ENCODE peak calls at places on chromosome 7, in five cellular contexts. J is heart left ventricle; T is H9; N is astrocyte; O is CD8-positive, alpha-beta T cell. S is an unnamed sample.

GRCh38 chr7:120743128-120743527 is 114.8 kb downstream of the TSPAN12 start:
- DNase-seq in J (no peak), T (no peak), N (no peak), O (no peak), S (no peak)

GRCh38 chr7:98879198-98879988 is 1.1 kb downstream of the TRRAP start:
- DNase-seq in J (no peak), T (peak; percentile 49), N (no peak), O (peak; percentile 78), S (no peak)

GRCh38 chr7:28477041-28477442 is 64.7 kb downstream of the CREB5 start:
- DNase-seq in J (no peak), T (no peak), N (no peak), O (no peak), S (no peak)

GRCh38 chr7:155694846-155695245 is 50.4 kb downstream of the RBM33 start:
- DNase-seq in J (no peak), T (no peak), N (peak; percentile 60), O (no peak), S (peak; percentile 65)

GRCh38 chr7:43784030-43785001 is 25.8 kb downstream of the BLVRA start:
- DNase-seq in J (no peak), T (no peak), N (no peak), O (no peak), S (peak; percentile 39)

GRCh38 chr7:39353615-39354376 is 212.4 kb upstream of the YAE1 start:
- DNase-seq in J (peak; percentile 15), T (peak; percentile 65), N (peak; percentile 84), O (no peak), S (peak; percentile 60)

GRCh38 chr7:158586499-158587191 is 978 bp downstream of the PTPRN2 start:
- DNase-seq in J (no peak), T (no peak), N (no peak), O (no peak), S (no peak)

GRCh38 chr7:92833766-92834605 is 2.4 kb downstream of the CDK6 start:
- DNase-seq in J (peak; percentile 89), T (peak; percentile 65), N (peak; percentile 59), O (peak; percentile 68), S (peak; percentile 75)

GRCh38 chr7:26535483-26536069 is 243.9 kb downstream of the SNX10 start:
- DNase-seq in J (no peak), T (no peak), N (no peak), O (no peak), S (no peak)

GRCh38 chr7:46658281-46658680 is 737.2 kb upstream of the IGFBP3 start:
- DNase-seq in J (no peak), T (no peak), N (peak; percentile 43), O (no peak), S (no peak)

GRCh38 chr7:46169384-46169755 is 248.3 kb upstream of the IGFBP3 start:
- DNase-seq in J (no peak), T (no peak), N (no peak), O (no peak), S (no peak)

GRCh38 chr7:27164381-27165088 is 802 bp downstream of the HOXA9 start:
- DNase-seq in J (no peak), T (peak; percentile 74), N (no peak), O (no peak), S (no peak)

GRCh38 chr7:112201421-112201820 is 4.8 kb downstream of the DOCK4 start:
- DNase-seq in J (no peak), T (no peak), N (peak; percentile 72), O (no peak), S (peak; percentile 79)

GRCh38 chr7:4621401-4621800 is 60.7 kb upstream of the FOXK1 start:
- DNase-seq in J (no peak), T (no peak), N (no peak), O (no peak), S (peak; percentile 65)

GRCh38 chr7:22725585-22725984 is 1.4 kb upstream of the IL6 start:
- DNase-seq in J (no peak), T (no peak), N (no peak), O (no peak), S (peak; percentile 44)

GRCh38 chr7:108234281-108234680 is 104.1 kb upstream of the LAMB4 start:
- DNase-seq in J (no peak), T (no peak), N (no peak), O (no peak), S (no peak)

GRCh38 chr7:92725161-92725925 is 111.0 kb downstream of the CDK6 start:
- DNase-seq in J (no peak), T (no peak), N (no peak), O (no peak), S (no peak)

GRCh38 chr7:46319841-46320240 is 398.8 kb upstream of the IGFBP3 start:
- DNase-seq in J (no peak), T (no peak), N (no peak), O (no peak), S (no peak)

GRCh38 chr7:75567948-75568595 is 76.0 kb downstream of the SPDYE5 start:
- DNase-seq in J (no peak), T (no peak), N (no peak), O (no peak), S (no peak)

GRCh38 chr7:84277628-84278224 is 83.1 kb upstream of the SEMA3A start:
- DNase-seq in J (no peak), T (peak; percentile 88), N (peak; percentile 72), O (no peak), S (no peak)

GRCh38 chr7:18590744-18591340 is 95.3 kb downstream of the HDAC9 start:
- DNase-seq in J (no peak), T (no peak), N (peak; percentile 40), O (no peak), S (peak; percentile 52)

GRCh38 chr7:53446170-53446569 is 410.7 kb downstream of the POM121L12 start:
- DNase-seq in J (no peak), T (no peak), N (no peak), O (no peak), S (no peak)

GRCh38 chr7:19585761-19586160 is 123.1 kb downstream of the POLR1F start:
- DNase-seq in J (no peak), T (no peak), N (no peak), O (no peak), S (no peak)

GRCh38 chr7:74412603-74413002 is 41.1 kb upstream of the GTF2IRD1 start:
- DNase-seq in J (no peak), T (no peak), N (no peak), O (no peak), S (peak; percentile 22)

GRCh38 chr7:26147030-26147429 is 5.0 kb upstream of the NFE2L3 start:
- DNase-seq in J (no peak), T (no peak), N (no peak), O (no peak), S (no peak)

GRCh38 chr7:1026721-1027151 is 17.6 kb upstream of the GPR146 start:
- DNase-seq in J (no peak), T (no peak), N (no peak), O (no peak), S (no peak)

GRCh38 chr7:64618785-64619456 is 47.0 kb upstream of the ZNF107 start:
- DNase-seq in J (peak; percentile 21), T (no peak), N (peak; percentile 34), O (no peak), S (peak; percentile 66)

GRCh38 chr7:88280801-88281200 is 25.9 kb downstream of the STEAP4 start:
- DNase-seq in J (no peak), T (no peak), N (no peak), O (no peak), S (no peak)

GRCh38 chr7:134514663-134515062 is 12.7 kb upstream of the AKR1B10 start:
- DNase-seq in J (peak; percentile 18), T (no peak), N (peak; percentile 47), O (no peak), S (peak; percentile 65)

GRCh38 chr7:150371996-150372270 is 3.3 kb downstream of the REPIN1 start:
- DNase-seq in J (no peak), T (peak; percentile 35), N (no peak), O (no peak), S (no peak)

GRCh38 chr7:14332155-14332554 is 342.7 kb upstream of the ETV1 start:
- DNase-seq in J (peak; percentile 16), T (no peak), N (peak; percentile 56), O (no peak), S (peak; percentile 71)

GRCh38 chr7:20193242-20193777 is 23.9 kb downstream of the MACC1 start:
- DNase-seq in J (no peak), T (no peak), N (peak; percentile 56), O (no peak), S (peak; percentile 81)

DNA sequence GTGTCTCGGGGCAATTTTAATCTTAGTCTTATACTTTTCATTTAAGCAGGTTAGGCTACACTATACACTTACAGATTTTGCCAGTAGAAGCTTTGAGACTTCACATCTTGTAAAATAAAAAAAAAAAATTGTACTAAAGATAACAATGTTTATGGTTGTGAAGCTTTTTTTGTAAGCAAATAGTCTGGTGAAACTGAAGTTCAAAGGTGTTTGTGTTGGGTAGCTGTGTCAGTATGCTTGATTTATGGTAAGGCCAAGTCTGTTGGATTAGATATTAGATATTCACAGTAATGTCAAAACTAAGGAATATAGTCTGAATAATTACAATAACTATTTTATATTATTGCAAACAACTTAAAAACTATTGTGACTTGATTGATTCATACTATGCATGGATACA is 31.0 kb upstream of the PRSS1 start:
- DNase-seq in J (no peak), T (no peak), N (no peak), O (no peak), S (no peak)
- H3K4me1 ChIP-seq in J (no peaks in the 10 kb centered on the region), T (no peaks in the 10 kb centered on the region), N (no peaks in the 10 kb centered on the region), O (peaks cover 41% of the 10 kb centered on the region), S (no peaks in the 10 kb centered on the region)

GRCh38 chr7:146094356-146094755 is 22.2 kb upstream of the CNTNAP2 start:
- DNase-seq in J (no peak), T (no peak), N (no peak), O (no peak), S (no peak)

GRCh38 chr7:146096994-146097393 is 19.6 kb upstream of the CNTNAP2 start:
- DNase-seq in J (no peak), T (peak; percentile 78), N (no peak), O (no peak), S (no peak)
- TF ChIP-seq CTCF in J (no peak), T (peak; percentile 75), N (peak; percentile 3), O (no peak), S (peak; percentile 21)

DNA sequence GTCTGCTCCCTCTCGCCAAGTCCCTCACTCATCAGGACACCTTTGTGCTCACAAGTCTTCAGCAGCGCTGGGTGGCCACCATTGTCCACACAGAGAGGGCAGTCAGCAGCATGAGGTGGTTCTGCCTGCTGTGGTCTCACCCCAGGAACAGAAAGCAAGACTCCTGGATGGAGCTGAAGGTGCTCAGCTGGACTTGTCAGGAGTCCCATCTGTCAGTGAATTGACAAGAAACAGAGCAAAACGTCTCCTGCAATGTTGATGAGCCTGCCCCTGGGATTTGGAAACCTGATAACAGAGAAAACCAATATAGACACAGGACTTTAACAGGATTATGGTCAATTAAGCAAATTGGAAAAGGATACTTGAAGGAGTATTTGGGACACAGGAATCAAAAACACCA is 122.2 kb upstream of the PRSS58 start:
- DNase-seq in J (no peak), T (no peak), N (no peak), O (no peak), S (no peak)
- H3K4me1 ChIP-seq in J (peaks cover 3% of the 10 kb centered on the region), T (peaks cover 5% of the 10 kb centered on the region), N (no peaks in the 10 kb centered on the region), O (peaks cover 15% of the 10 kb centered on the region), S (no peaks in the 10 kb centered on the region)

DNA sequence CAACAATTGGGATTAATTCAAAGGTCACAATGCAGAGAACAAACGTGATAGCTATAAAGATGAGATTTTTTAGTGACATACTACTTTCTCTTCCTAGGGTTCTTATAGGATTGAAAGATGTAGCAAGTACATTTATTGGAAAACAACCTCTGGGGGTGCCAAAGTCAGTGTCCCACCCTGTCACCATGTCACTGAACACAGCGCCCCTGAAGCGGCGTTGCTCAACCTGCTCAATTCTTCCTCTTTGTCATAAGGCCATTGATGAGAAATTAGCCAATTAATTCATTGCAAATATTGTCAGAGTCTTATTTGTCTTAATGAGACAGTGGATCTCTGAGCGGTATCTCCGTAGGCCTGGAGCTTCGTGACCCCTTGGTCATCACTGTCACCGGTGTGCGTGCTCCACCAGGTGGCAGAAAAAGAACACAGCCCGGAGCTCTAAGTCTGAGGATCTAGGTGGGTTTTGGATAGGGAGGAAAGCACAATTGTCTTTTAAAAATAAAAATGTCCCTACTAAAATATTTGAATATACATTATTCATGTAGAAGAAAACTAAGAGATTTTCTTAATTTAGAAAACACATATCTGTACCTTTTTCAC is 362.6 kb downstream of the PAXIP1 start:
- DNase-seq in J (no peak), T (peak; percentile 45), N (no peak), O (no peak), S (no peak)
- TF ChIP-seq CTCF in J (no peak), T (peak; percentile 76), N (no peak), O (no peak), S (no peak)

S was measured in fibroblast of lung.